ENCODE peak calls at places on chromosomes 2 and 18, in six cellular contexts. Q, O, B, A, Y and S are unnamed samples.
A peak's percentile ranks its signal among the peaks of the same experiment; 100 is the strongest.

GRCh38 chr2:222707689-222708273 is 36.3 kb downstream of the MOGAT1 start:
- DNase-seq in Q (no peak), O (no peak), B (no peak), A (no peak), Y (peak; percentile 20), S (no peak)

GRCh38 chr2:157339965-157340655 is 14.5 kb upstream of the ERMN start:
- DNase-seq in Q (no peak), O (no peak), B (no peak), A (no peak), Y (no peak), S (no peak)

GRCh38 chr2:207772081-207772843 is 2.6 kb upstream of the FZD5 start:
- DNase-seq in Q (peak; percentile 61), O (no peak), B (no peak), A (no peak), Y (no peak), S (peak; percentile 84)

GRCh38 chr18:54612237-54612636 is 21.2 kb downstream of the DYNAP start:
- DNase-seq in Q (no peak), O (no peak), B (no peak), A (no peak), Y (peak; percentile 59), S (no peak)

GRCh38 chr2:216776076-216776726 is 80.9 kb upstream of the IGFBP5 start:
- DNase-seq in Q (no peak), O (no peak), B (no peak), A (no peak), Y (no peak), S (no peak)

GRCh38 chr18:23452347-23452727 is 750 bp upstream of the RIOK3 start:
- DNase-seq in Q (no peak), O (no peak), B (no peak), A (no peak), Y (no peak), S (no peak)

GRCh38 chr2:232316382-232317190 is 62.0 kb upstream of the ALPP start:
- DNase-seq in Q (no peak), O (no peak), B (no peak), A (no peak), Y (peak; percentile 15), S (no peak)

GRCh38 chr2:45441571-45441970 is 169.5 kb downstream of the SRBD1 start:
- DNase-seq in Q (no peak), O (no peak), B (no peak), A (no peak), Y (no peak), S (no peak)

GRCh38 chr18:48835119-48835518 is 115.6 kb downstream of the SMAD7 start:
- DNase-seq in Q (peak; percentile 57), O (peak; percentile 44), B (no peak), A (no peak), Y (no peak), S (no peak)

GRCh38 chr18:68781224-68781623 is 16.7 kb upstream of the CCDC102B start:
- DNase-seq in Q (no peak), O (no peak), B (no peak), A (no peak), Y (no peak), S (no peak)

GRCh38 chr2:181143790-181144300 is 163.4 kb downstream of the UBE2E3 start:
- DNase-seq in Q (no peak), O (no peak), B (no peak), A (no peak), Y (peak; percentile 22), S (no peak)